ENCODE peak calls at places on chromosomes 7 and 10, in six cellular contexts. One of them, this sample, is unnamed.

GRCh38 chr10:126972622-126973414 is 67.6 kb downstream of the DOCK1 start:
- DNase-seq in mesothelial cell of epicardium: no peak
- DNase-seq in renal cortical epithelial cell: peak; percentile 97
- DNase-seq in H9: no peak
- DNase-seq in skeletal muscle cell: peak; percentile 66
- DNase-seq in ELR: peak; percentile 91
- DNase-seq in this sample: peak; percentile 70

GRCh38 chr7:101630591-101630990 is 1.5 kb upstream of the MYL10 start:
- DNase-seq in H9: no peak
- DNase-seq in ELR: peak; percentile 93
- DNase-seq in mesothelial cell of epicardium: no peak
- DNase-seq in skeletal muscle cell: no peak
- DNase-seq in renal cortical epithelial cell: peak; percentile 42
- DNase-seq in this sample: peak; percentile 37

GRCh38 chr7:112584290-112584689 is 103.5 kb downstream of the LSMEM1 start:
- DNase-seq in mesothelial cell of epicardium: no peak
- DNase-seq in H9: no peak
- DNase-seq in renal cortical epithelial cell: no peak
- DNase-seq in skeletal muscle cell: no peak
- DNase-seq in ELR: no peak
- DNase-seq in this sample: no peak

GRCh38 chr10:126070815-126071214 is 174.5 kb downstream of the FANK1 start:
- DNase-seq in ELR: no peak
- DNase-seq in renal cortical epithelial cell: no peak
- DNase-seq in H9: no peak
- DNase-seq in skeletal muscle cell: no peak
- DNase-seq in mesothelial cell of epicardium: no peak
- DNase-seq in this sample: no peak

GRCh38 chr7:158356454-158356853 is 231.2 kb downstream of the PTPRN2 start:
- DNase-seq in mesothelial cell of epicardium: no peak
- DNase-seq in H9: no peak
- DNase-seq in ELR: no peak
- DNase-seq in renal cortical epithelial cell: no peak
- DNase-seq in skeletal muscle cell: no peak
- DNase-seq in this sample: no peak

GRCh38 chr10:35300063-35300699 is 36.1 kb upstream of the CCNY start:
- DNase-seq in ELR: peak; percentile 92
- DNase-seq in mesothelial cell of epicardium: no peak
- DNase-seq in renal cortical epithelial cell: no peak
- DNase-seq in skeletal muscle cell: peak; percentile 96
- DNase-seq in H9: no peak
- DNase-seq in this sample: peak; percentile 43

GRCh38 chr7:45176886-45177731 is 19.5 kb downstream of the RAMP3 start:
- DNase-seq in ELR: no peak
- DNase-seq in H9: no peak
- DNase-seq in skeletal muscle cell: no peak
- DNase-seq in renal cortical epithelial cell: no peak
- DNase-seq in mesothelial cell of epicardium: no peak
- DNase-seq in this sample: no peak

GRCh38 chr7:40850017-40850416 is 715.2 kb downstream of the SUGCT start:
- DNase-seq in H9: no peak
- DNase-seq in mesothelial cell of epicardium: no peak
- DNase-seq in skeletal muscle cell: no peak
- DNase-seq in ELR: no peak
- DNase-seq in renal cortical epithelial cell: no peak
- DNase-seq in this sample: no peak

GRCh38 chr10:127331696-127332095 is 135.3 kb upstream of the INSYN2A start:
- DNase-seq in H9: no peak
- DNase-seq in mesothelial cell of epicardium: no peak
- DNase-seq in renal cortical epithelial cell: no peak
- DNase-seq in ELR: no peak
- DNase-seq in skeletal muscle cell: no peak
- DNase-seq in this sample: no peak

GRCh38 chr7:117015258-117016184 is 62.2 kb downstream of the ST7 start:
- DNase-seq in skeletal muscle cell: no peak
- DNase-seq in mesothelial cell of epicardium: no peak
- DNase-seq in H9: no peak
- DNase-seq in renal cortical epithelial cell: no peak
- DNase-seq in ELR: no peak
- DNase-seq in this sample: no peak

GRCh38 chr7:131057524-131058065 is 270.1 kb upstream of the MKLN1 start:
- DNase-seq in H9: no peak
- DNase-seq in mesothelial cell of epicardium: no peak
- DNase-seq in skeletal muscle cell: no peak
- DNase-seq in renal cortical epithelial cell: no peak
- DNase-seq in ELR: no peak
- DNase-seq in this sample: no peak

GRCh38 chr10:35827783-35828182 is 185.7 kb upstream of the FZD8 start:
- DNase-seq in skeletal muscle cell: no peak
- DNase-seq in renal cortical epithelial cell: no peak
- DNase-seq in ELR: no peak
- DNase-seq in H9: no peak
- DNase-seq in mesothelial cell of epicardium: no peak
- DNase-seq in this sample: no peak

GRCh38 chr7:816751-817671 is 15.3 kb upstream of the SUN1 start:
- DNase-seq in ELR: peak; percentile 49
- DNase-seq in renal cortical epithelial cell: no peak
- DNase-seq in skeletal muscle cell: no peak
- DNase-seq in H9: no peak
- DNase-seq in mesothelial cell of epicardium: no peak
- DNase-seq in this sample: peak; percentile 55

GRCh38 chr10:62610649-62611229 is 193.8 kb upstream of the ADO start:
- DNase-seq in ELR: peak; percentile 62
- DNase-seq in skeletal muscle cell: no peak
- DNase-seq in renal cortical epithelial cell: peak; percentile 33
- DNase-seq in mesothelial cell of epicardium: no peak
- DNase-seq in H9: peak; percentile 84
- DNase-seq in this sample: peak; percentile 80

GRCh38 chr7:40507166-40507565 is 372.4 kb downstream of the SUGCT start:
- DNase-seq in renal cortical epithelial cell: no peak
- DNase-seq in mesothelial cell of epicardium: no peak
- DNase-seq in ELR: peak; percentile 62
- DNase-seq in H9: no peak
- DNase-seq in skeletal muscle cell: no peak
- DNase-seq in this sample: peak; percentile 57

GRCh38 chr10:69965919-69966662 is 86.6 kb upstream of the MACROH2A2 start:
- DNase-seq in ELR: peak; percentile 65
- DNase-seq in H9: no peak
- DNase-seq in renal cortical epithelial cell: no peak
- DNase-seq in skeletal muscle cell: no peak
- DNase-seq in mesothelial cell of epicardium: no peak
- DNase-seq in this sample: no peak

GRCh38 chr7:155371884-155372781 is 74.5 kb downstream of the INSIG1 start:
- DNase-seq in skeletal muscle cell: no peak
- DNase-seq in mesothelial cell of epicardium: no peak
- DNase-seq in renal cortical epithelial cell: no peak
- DNase-seq in H9: no peak
- DNase-seq in ELR: no peak
- DNase-seq in this sample: no peak

GRCh38 chr10:43427166-43427825 is 9.6 kb upstream of the ZNF487 start:
- DNase-seq in mesothelial cell of epicardium: no peak
- DNase-seq in H9: no peak
- DNase-seq in renal cortical epithelial cell: no peak
- DNase-seq in skeletal muscle cell: no peak
- DNase-seq in ELR: no peak
- DNase-seq in this sample: no peak

GRCh38 chr7:99012722-99013121 is 131.2 kb downstream of the SMURF1 start:
- DNase-seq in ELR: no peak
- DNase-seq in mesothelial cell of epicardium: no peak
- DNase-seq in H9: no peak
- DNase-seq in renal cortical epithelial cell: no peak
- DNase-seq in skeletal muscle cell: no peak
- DNase-seq in this sample: no peak

GRCh38 chr7:111438369-111439289 is 123.7 kb downstream of the IMMP2L start:
- DNase-seq in skeletal muscle cell: peak; percentile 64
- DNase-seq in renal cortical epithelial cell: peak; percentile 67
- DNase-seq in mesothelial cell of epicardium: no peak
- DNase-seq in ELR: peak; percentile 75
- DNase-seq in H9: no peak
- DNase-seq in this sample: peak; percentile 1

GRCh38 chr10:114353383-114353782 is 50.9 kb downstream of the AFAP1L2 start:
- DNase-seq in mesothelial cell of epicardium: no peak
- DNase-seq in renal cortical epithelial cell: no peak
- DNase-seq in skeletal muscle cell: no peak
- DNase-seq in H9: no peak
- DNase-seq in ELR: no peak
- DNase-seq in this sample: no peak

GRCh38 chr7:155809332-155809946 is 2.8 kb downstream of the SHH start:
- DNase-seq in skeletal muscle cell: no peak
- DNase-seq in renal cortical epithelial cell: peak; percentile 45
- DNase-seq in mesothelial cell of epicardium: no peak
- DNase-seq in ELR: no peak
- DNase-seq in H9: no peak
- DNase-seq in this sample: peak; percentile 32

GRCh38 chr7:28269700-28270361 is 89.2 kb upstream of the JAZF1 start:
- DNase-seq in ELR: no peak
- DNase-seq in H9: no peak
- DNase-seq in skeletal muscle cell: no peak
- DNase-seq in renal cortical epithelial cell: peak; percentile 4
- DNase-seq in mesothelial cell of epicardium: no peak
- DNase-seq in this sample: no peak

GRCh38 chr7:70704921-70705346 is 427.0 kb upstream of the GALNT17 start:
- DNase-seq in renal cortical epithelial cell: no peak
- DNase-seq in H9: no peak
- DNase-seq in skeletal muscle cell: no peak
- DNase-seq in ELR: no peak
- DNase-seq in mesothelial cell of epicardium: no peak
- DNase-seq in this sample: no peak

GRCh38 chr10:84267503-84268126 is 22.8 kb downstream of the RGR start:
- DNase-seq in mesothelial cell of epicardium: no peak
- DNase-seq in renal cortical epithelial cell: peak; percentile 53
- DNase-seq in skeletal muscle cell: peak; percentile 9
- DNase-seq in ELR: peak; percentile 71
- DNase-seq in H9: peak; percentile 78
- DNase-seq in this sample: peak; percentile 78

GRCh38 chr7:41199136-41199535 is 503.8 kb downstream of the INHBA start:
- DNase-seq in H9: no peak
- DNase-seq in skeletal muscle cell: no peak
- DNase-seq in renal cortical epithelial cell: no peak
- DNase-seq in ELR: no peak
- DNase-seq in mesothelial cell of epicardium: no peak
- DNase-seq in this sample: no peak

GRCh38 chr10:86964847-86965190 is 3.5 kb upstream of the ADIRF start:
- DNase-seq in skeletal muscle cell: no peak
- DNase-seq in mesothelial cell of epicardium: no peak
- DNase-seq in ELR: no peak
- DNase-seq in H9: no peak
- DNase-seq in renal cortical epithelial cell: no peak
- DNase-seq in this sample: no peak

GRCh38 chr10:17200885-17201164 is 647 bp downstream of the TRDMT1 start:
- DNase-seq in renal cortical epithelial cell: peak; percentile 68
- DNase-seq in H9: no peak
- DNase-seq in skeletal muscle cell: no peak
- DNase-seq in mesothelial cell of epicardium: no peak
- DNase-seq in ELR: peak; percentile 69
- DNase-seq in this sample: no peak

GRCh38 chr7:152856351-152856750 is 96.8 kb downstream of the ACTR3B start:
- DNase-seq in renal cortical epithelial cell: no peak
- DNase-seq in skeletal muscle cell: no peak
- DNase-seq in H9: no peak
- DNase-seq in ELR: no peak
- DNase-seq in mesothelial cell of epicardium: no peak
- DNase-seq in this sample: no peak

GRCh38 chr7:52107355-52107754 is 790.7 kb upstream of the COBL start:
- DNase-seq in renal cortical epithelial cell: no peak
- DNase-seq in mesothelial cell of epicardium: no peak
- DNase-seq in skeletal muscle cell: no peak
- DNase-seq in H9: peak; percentile 39
- DNase-seq in ELR: no peak
- DNase-seq in this sample: no peak

GRCh38 chr10:127148933-127149220 is 47.5 kb downstream of the INSYN2A start:
- DNase-seq in renal cortical epithelial cell: peak; percentile 96
- DNase-seq in H9: no peak
- DNase-seq in mesothelial cell of epicardium: no peak
- DNase-seq in skeletal muscle cell: no peak
- DNase-seq in ELR: peak; percentile 92
- DNase-seq in this sample: peak; percentile 6

GRCh38 chr7:42285383-42285824 is 48.4 kb upstream of the GLI3 start:
- DNase-seq in mesothelial cell of epicardium: no peak
- DNase-seq in skeletal muscle cell: no peak
- DNase-seq in H9: no peak
- DNase-seq in renal cortical epithelial cell: no peak
- DNase-seq in ELR: peak; percentile 9
- DNase-seq in this sample: no peak

GRCh38 chr7:16929146-16929762 is 47.5 kb upstream of the AGR3 start:
- DNase-seq in mesothelial cell of epicardium: no peak
- DNase-seq in renal cortical epithelial cell: no peak
- DNase-seq in H9: no peak
- DNase-seq in ELR: no peak
- DNase-seq in skeletal muscle cell: no peak
- DNase-seq in this sample: no peak

This sample was measured in mesendoderm.